ENCODE peak calls at places on chromosome 11, in five cellular contexts. N, O, Z, P and Y are unnamed samples. For H3K4me1, the result is how much of the 10 kb centered on the place peaks cover.

GRCh38 chr11:66363805-66364535 is 7.6 kb downstream of the SLC29A2 start:
- DNase-seq in N (peak), O (no peak), Z (peak), P (peak), Y (peak)

GRCh38 chr11:83092488-83093384 is 21.0 kb upstream of the RAB30 start:
- DNase-seq in N (no peak), O (peak), Z (no peak), P (no peak), Y (no peak)

GRCh38 chr11:41963406-41963805 is 504.0 kb upstream of the LRRC4C start:
- DNase-seq in N (no peak), O (no peak), Z (no peak), P (no peak), Y (no peak)

GRCh38 chr11:130459521-130459920 is 11.1 kb downstream of the ADAMTS15 start:
- DNase-seq in N (no peak), O (no peak), Z (no peak), P (no peak), Y (no peak)

GRCh38 chr11:14350716-14351238 is 8.2 kb downstream of the RRAS2 start:
- DNase-seq in N (no peak), O (no peak), Z (no peak), P (no peak), Y (no peak)

GRCh38 chr11:77724639-77725038 is 87.0 kb upstream of the CLNS1A start:
- DNase-seq in N (no peak), O (no peak), Z (no peak), P (no peak), Y (peak)

GRCh38 chr11:34565417-34566208 is 52.0 kb upstream of the ELF5 start:
- DNase-seq in N (no peak), O (no peak), Z (peak), P (no peak), Y (peak)

GRCh38 chr11:19980957-19981669 is 179.2 kb downstream of the DBX1 start:
- DNase-seq in N (no peak), O (no peak), Z (no peak), P (no peak), Y (no peak)

GRCh38 chr11:134949121-134949591 is 537.1 kb upstream of the B3GAT1 start:
- DNase-seq in N (no peak), O (no peak), Z (no peak), P (no peak), Y (no peak)

GRCh38 chr11:82494988-82495432 is 238.7 kb downstream of the FAM181B start:
- DNase-seq in N (no peak), O (peak), Z (peak), P (peak), Y (peak)

GRCh38 chr11:61919841-61920631 is 2.7 kb upstream of the RAB3IL1 start:
- DNase-seq in N (no peak), O (no peak), Z (peak), P (peak), Y (no peak)

GRCh38 chr11:69546735-69547370 is 65.4 kb downstream of the LINC01488 start:
- DNase-seq in N (peak), O (no peak), Z (no peak), P (no peak), Y (no peak)

GRCh38 chr11:44596541-44597276 is 31.2 kb downstream of the CD82 start:
- DNase-seq in N (no peak), O (peak), Z (no peak), P (no peak), Y (no peak)

GRCh38 chr11:65585396-65586246 is 9.8 kb downstream of the EHBP1L1 start:
- DNase-seq in N (no peak), O (no peak), Z (no peak), P (no peak), Y (peak)

GRCh38 chr11:119027561-119028345 is 2.9 kb downstream of the SLC37A4 start:
- DNase-seq in N (no peak), O (no peak), Z (no peak), P (no peak), Y (no peak)

GRCh38 chr11:97888641-97889040 is 1132.1 kb upstream of the CNTN5 start:
- DNase-seq in N (no peak), O (no peak), Z (no peak), P (no peak), Y (no peak)

GRCh38 chr11:101860694-101861371 is 54.0 kb upstream of the CEP126 start:
- DNase-seq in N (peak), O (peak), Z (peak), P (no peak), Y (peak)

GRCh38 chr11:117823294-117823940 is 1.1 kb downstream of the FXYD2 start:
- DNase-seq in N (peak), O (no peak), Z (no peak), P (no peak), Y (no peak)

GRCh38 chr11:70466154-70466553 is 67.8 kb downstream of the CTTN start:
- DNase-seq in N (peak), O (no peak), Z (no peak), P (no peak), Y (no peak)

GRCh38 chr11:70698871-70699270 is 300.5 kb downstream of the CTTN start:
- DNase-seq in N (peak), O (no peak), Z (no peak), P (no peak), Y (no peak)

GRCh38 chr11:116605543-116605942 is 167.2 kb downstream of the BUD13 start:
- DNase-seq in N (no peak), O (peak), Z (peak), P (peak), Y (peak)

GRCh38 chr11:89443366-89444303 is 47.5 kb downstream of the NOX4 start:
- DNase-seq in N (no peak), O (no peak), Z (no peak), P (no peak), Y (no peak)

GRCh38 chr11:110524227-110524626 is 94.5 kb downstream of the FDX1 start:
- DNase-seq in N (no peak), O (peak), Z (no peak), P (no peak), Y (no peak)

GRCh38 chr11:15406952-15407351 is 292.2 kb downstream of the INSC start:
- DNase-seq in N (no peak), O (no peak), Z (no peak), P (no peak), Y (no peak)
- H3K4me1 ChIP-seq in N (under half), O (under half), Z (under half), P (under half), Y (under half)

GRCh38 chr11:8205566-8205965 is 36.7 kb upstream of the RIC3 start:
- DNase-seq in N (no peak), O (no peak), Z (peak), P (peak), Y (no peak)
- H3K4me1 ChIP-seq in N (under half), O (under half), Z (under half), P (under half), Y (under half)

DNA sequence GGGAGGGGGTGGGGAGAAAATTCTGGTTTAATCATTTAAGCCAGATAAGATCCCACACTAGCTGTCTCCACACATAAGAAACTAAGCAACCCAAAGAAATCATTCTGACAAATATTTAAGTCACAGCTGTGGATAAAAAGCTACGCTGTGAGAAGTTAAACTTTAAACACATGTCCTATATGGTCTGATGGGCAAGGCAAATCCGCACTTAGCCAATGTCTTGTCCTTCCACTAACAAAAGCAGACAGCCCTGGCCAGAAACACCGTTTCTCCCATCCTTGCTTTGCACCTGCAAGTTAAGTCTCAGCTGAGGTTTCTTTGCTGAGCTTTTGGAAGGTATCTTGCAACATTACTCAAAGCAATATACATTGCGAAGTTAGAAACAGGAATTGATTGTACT is 68.0 kb downstream of the ETS1 start:
- DNase-seq in N (no peak), O (no peak), Z (no peak), P (no peak), Y (no peak)
- H3K4me1 ChIP-seq in N (under half), O (half or more), Z (under half), P (under half), Y (half or more)

DNA sequence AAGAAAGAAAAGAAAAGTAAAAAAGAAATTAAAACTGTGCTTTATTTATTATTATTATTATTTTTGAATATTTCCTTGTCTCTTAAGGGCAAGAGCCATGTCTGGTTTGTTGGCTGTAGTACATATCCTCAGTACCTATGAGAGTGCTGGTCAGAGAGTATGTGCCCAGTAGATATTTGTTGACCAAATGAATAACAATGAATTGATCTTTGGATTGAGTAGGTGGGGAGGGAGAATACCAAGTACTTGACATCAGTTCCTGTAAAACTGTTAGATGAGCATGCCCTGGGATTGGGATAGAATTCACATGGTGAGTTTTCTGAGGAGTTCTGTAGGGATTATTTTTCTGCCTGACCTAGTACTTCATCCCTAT is 11.4 kb downstream of the STIM1 start:
- DNase-seq in N (no peak), O (no peak), Z (no peak), P (no peak), Y (no peak)
- H3K4me1 ChIP-seq in N (under half), O (under half), Z (under half), P (under half), Y (under half)

GRCh38 chr11:64038500-64038899 is 2.8 kb downstream of the FLRT1 start:
- DNase-seq in N (no peak), O (no peak), Z (no peak), P (no peak), Y (no peak)
- H3K4me1 ChIP-seq in N (under half), O (under half), Z (under half), P (under half), Y (under half)